ENCODE peak calls at places on chromosome 6, in five cellular contexts. P is IMR-90, K is neuronal stem cell, N is H1, J is H9. V is an unnamed sample.

GRCh38 chr6:43926644-43927524 is 156.9 kb downstream of the VEGFA start:
- DNase-seq in K (peak), J (peak), N (no peak), P (peak), V (peak)

GRCh38 chr6:164243949-164244348 is 829.4 kb downstream of the QKI start:
- DNase-seq in P (no peak), K (no peak), N (no peak), J (no peak), V (no peak)

GRCh38 chr6:105058316-105058715 is 101.4 kb downstream of the LIN28B start:
- DNase-seq in N (no peak), J (no peak), P (no peak), K (no peak), V (no peak)

GRCh38 chr6:49097116-49097515 is 365.9 kb downstream of the MMUT start:
- DNase-seq in J (no peak), K (no peak), P (no peak), N (no peak), V (no peak)

GRCh38 chr6:28282923-28283322 is 1.6 kb downstream of the PGBD1 start:
- DNase-seq in K (no peak), N (no peak), J (no peak), P (no peak), V (peak)

GRCh38 chr6:92587521-92587920 is 831.8 kb downstream of the EPHA7 start:
- DNase-seq in J (no peak), K (no peak), N (no peak), P (no peak), V (no peak)

GRCh38 chr6:157194110-157194509 is 129.2 kb downstream of the TMEM242 start:
- DNase-seq in N (no peak), P (no peak), K (no peak), J (no peak), V (no peak)

GRCh38 chr6:150102750-150103270 is 33.9 kb upstream of the ULBP3 start:
- DNase-seq in P (no peak), K (no peak), N (no peak), J (no peak), V (no peak)

GRCh38 chr6:110643175-110643574 is 166.8 kb upstream of the SLC22A16 start:
- DNase-seq in P (peak), J (no peak), K (no peak), N (no peak), V (no peak)

GRCh38 chr6:107989166-107990094 is 31.4 kb upstream of the SEC63 start:
- DNase-seq in N (no peak), J (no peak), P (no peak), K (no peak), V (no peak)

GRCh38 chr6:131807644-131808459 is at the start of gene ENPP1:
- DNase-seq in J (peak), K (peak), P (peak), N (peak), V (peak)

GRCh38 chr6:142845624-142846458 is 99.1 kb downstream of the HIVEP2 start:
- DNase-seq in J (peak), P (peak), K (peak), N (peak), V (peak)

GRCh38 chr6:103783344-103783743 is 1076.4 kb downstream of the HACE1 start:
- DNase-seq in N (no peak), J (no peak), P (no peak), K (no peak), V (no peak)

GRCh38 chr6:159259726-159260125 is 90.5 kb downstream of the FNDC1 start:
- DNase-seq in P (no peak), K (no peak), J (no peak), N (no peak), V (no peak)

GRCh38 chr6:127690092-127690491 is 113.1 kb downstream of the C6orf58 start:
- DNase-seq in P (peak), N (no peak), K (peak), J (no peak), V (peak)

GRCh38 chr6:89268776-89269175 is 46.3 kb downstream of the GABRR2 start:
- DNase-seq in K (no peak), P (no peak), N (no peak), J (no peak), V (no peak)

GRCh38 chr6:1575213-1576041 is 34.3 kb upstream of the FOXC1 start:
- DNase-seq in K (no peak), N (no peak), P (peak), J (no peak), V (peak)
- H2AK5ac ChIP-seq in K (no peak), N (no peak), P (no peak), J (no peak), V (no peak)

DNA sequence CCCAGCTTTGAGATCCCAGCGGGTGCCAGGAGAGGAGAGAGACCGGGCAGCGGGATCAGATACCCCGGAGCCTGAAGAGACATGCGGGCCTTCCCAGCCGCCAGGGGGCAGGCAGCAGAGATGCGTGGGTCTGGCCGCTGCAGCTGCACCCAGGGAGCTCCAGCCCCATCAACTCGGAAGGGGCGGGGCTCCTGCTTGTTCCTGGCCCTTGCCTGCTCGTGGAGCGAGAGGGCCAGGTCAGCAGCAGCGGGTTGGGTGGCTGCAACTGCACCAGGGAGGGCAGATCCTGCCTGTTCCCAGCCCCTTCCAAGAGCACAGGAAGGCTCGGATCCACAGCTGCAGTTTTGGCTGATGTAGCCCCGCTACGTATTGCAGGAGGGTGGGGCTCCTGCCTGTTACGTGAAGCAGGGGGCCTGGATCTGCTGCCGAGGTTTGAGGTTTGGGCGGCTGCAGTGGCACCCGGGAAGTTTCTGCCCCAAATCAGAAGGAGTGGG is 532.8 kb downstream of the RFPL4B start:
- DNase-seq in P (no peak), N (peak), K (no peak), J (peak), V (peak)
- H3K14ac ChIP-seq in P (no peak), N (no peak), K (no peak), J (peak), V (peak)

DNA sequence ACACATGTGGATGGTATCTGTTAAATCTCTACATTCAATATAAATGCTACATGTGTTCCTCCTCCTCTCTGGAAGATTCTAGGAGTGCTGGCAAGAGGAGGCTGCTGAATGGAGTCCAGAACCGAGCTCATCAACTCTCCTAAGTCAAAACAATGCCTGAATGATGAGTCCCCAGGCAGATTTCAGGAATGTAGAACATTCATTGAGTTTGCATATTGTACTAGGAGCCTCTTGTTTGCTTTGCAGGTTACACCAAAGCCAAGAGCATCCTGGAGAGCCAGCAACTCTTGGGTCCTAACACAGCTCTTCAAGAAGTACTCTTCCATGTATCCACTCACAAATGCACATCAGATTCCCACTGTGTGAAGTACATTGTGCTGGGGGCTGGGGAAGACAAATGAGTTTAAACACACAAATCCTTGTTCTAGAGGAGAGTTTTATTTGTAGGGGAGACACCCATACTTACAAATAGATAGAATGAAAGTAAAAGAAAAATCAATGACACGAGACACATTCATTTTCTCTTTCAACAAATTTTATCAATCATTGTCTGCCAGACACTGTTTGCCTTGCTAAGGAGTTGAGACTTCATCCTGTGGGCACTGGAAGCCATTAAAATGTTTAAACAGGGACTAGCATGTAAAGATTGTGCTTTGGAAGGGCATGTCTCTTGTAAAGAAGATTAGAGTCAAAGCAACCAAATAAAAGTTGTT is 117.5 kb upstream of the UST start:
- DNase-seq in J (no peak), K (no peak), N (no peak), P (peak), V (peak)
- H2BK15ac ChIP-seq in J (no peak), K (no peak), N (peak), P (no peak), V (no peak)

GRCh38 chr6:139329224-139329623 is 37.4 kb upstream of the TXLNB start:
- DNase-seq in P (no peak), K (no peak), N (no peak), J (no peak), V (no peak)

GRCh38 chr6:139327038-139327437 is 35.2 kb upstream of the TXLNB start:
- DNase-seq in N (no peak), K (no peak), J (no peak), P (no peak), V (no peak)

GRCh38 chr6:139325686-139326085 is 33.9 kb upstream of the TXLNB start:
- DNase-seq in N (no peak), J (no peak), K (no peak), P (no peak), V (no peak)

GRCh38 chr6:139325003-139325600 is 33.3 kb upstream of the TXLNB start:
- DNase-seq in K (no peak), N (no peak), J (no peak), P (no peak), V (no peak)

DNA sequence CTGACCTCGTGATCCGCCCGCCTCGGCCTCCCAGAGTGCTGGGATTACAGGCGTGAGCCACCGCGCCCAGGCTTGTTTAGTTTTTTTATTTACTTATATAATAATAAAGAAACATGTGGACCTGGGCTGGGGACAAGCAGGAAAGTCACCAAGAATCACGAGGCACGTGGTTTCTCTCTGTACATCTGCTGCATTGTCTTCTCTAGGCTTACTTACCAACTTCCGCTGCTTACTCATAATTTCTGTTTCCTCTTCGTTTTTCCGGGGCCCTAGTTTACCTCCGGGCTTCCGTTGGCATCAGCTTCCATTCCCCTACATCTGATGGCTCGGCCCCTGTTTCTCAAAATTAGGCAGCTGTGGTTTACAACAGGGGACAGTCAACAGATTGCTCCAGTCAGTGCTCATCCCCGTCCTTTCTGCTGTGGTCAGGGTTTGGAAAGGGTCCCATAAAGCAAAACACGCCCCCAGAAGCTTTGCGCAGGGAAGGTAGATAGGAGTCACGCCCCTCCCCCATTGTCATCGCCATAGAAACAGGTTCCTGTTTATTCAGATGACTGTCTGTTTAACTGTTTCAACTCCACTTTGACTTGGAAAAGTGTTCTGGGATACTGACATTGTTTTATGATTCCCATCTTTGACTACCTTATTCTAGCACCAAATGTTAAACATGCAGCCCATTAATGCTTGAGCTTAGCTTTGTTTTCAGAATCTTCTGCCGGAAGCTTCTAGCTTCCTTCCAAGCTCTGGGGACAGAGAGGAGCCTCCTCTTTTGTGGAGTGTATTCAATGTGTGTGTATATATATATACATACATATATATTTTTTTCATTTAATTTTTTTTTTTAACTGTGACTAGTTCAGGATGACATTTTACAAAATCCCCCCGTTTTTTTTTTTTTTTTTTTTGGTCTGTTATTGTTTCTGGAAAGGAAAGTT is 32.0 kb upstream of the TXLNB start:
- DNase-seq in P (peak), J (peak), K (peak), N (peak), V (peak)
- H2AK5ac ChIP-seq in P (no peak), J (no peak), K (no peak), N (no peak), V (no peak)

DNA sequence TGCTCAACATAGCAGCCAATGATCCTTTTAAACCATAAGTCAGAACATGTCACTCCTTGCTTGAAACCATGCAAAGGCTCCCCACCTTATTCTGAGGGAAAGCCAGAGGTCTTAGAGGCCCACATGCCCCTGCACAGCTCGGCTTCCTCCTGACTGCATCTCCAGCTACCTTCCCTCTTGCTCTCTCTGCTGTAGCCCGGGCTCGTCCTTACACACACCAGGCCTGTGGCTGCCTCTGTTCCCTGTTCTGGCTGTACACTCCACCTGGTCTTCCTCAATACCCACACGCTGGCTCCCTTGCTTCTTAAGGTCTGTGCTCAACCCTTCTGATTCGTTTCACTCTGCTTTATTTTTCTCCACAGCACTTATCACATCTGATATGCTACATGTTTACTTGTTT is 116.2 kb downstream of the TNFAIP3 start:
- DNase-seq in K (no peak), P (no peak), N (no peak), J (no peak), V (no peak)
- H3K14ac ChIP-seq in K (peak), P (no peak), N (no peak), J (no peak), V (no peak)

DNA sequence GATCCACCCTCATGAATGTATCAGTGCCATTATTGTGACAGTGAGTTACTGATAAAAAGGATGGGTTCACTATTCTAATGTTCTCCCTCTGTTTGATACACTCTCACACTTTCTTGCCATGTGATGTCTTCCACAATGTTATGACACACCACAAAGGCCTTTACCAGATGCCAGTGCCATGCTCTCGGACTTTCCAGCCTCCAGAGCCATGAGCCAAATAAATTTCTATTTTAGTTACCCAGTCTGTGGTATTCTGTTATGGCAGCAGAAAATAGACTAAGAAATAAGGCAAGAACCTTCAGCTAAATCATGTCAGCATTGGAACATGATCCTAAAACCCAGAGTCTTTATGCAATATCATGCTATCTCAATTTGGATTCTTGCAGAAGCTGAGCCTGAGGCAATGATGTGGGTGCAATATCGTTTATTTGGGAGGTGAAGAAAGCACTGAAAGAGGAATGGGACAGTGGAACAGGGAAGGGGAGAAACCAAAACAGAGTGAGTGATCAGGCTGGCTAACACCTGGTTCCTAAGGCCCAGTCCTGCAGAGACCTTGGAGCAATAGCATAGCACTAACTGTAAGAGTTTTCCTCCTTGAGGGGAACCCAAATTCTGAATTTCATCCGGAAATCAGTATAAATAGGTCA is 130.4 kb upstream of the LRFN2 start:
- DNase-seq in P (no peak), K (no peak), J (no peak), N (no peak), V (no peak)
- H2BK15ac ChIP-seq in P (no peak), K (no peak), J (no peak), N (no peak), V (no peak)

DNA sequence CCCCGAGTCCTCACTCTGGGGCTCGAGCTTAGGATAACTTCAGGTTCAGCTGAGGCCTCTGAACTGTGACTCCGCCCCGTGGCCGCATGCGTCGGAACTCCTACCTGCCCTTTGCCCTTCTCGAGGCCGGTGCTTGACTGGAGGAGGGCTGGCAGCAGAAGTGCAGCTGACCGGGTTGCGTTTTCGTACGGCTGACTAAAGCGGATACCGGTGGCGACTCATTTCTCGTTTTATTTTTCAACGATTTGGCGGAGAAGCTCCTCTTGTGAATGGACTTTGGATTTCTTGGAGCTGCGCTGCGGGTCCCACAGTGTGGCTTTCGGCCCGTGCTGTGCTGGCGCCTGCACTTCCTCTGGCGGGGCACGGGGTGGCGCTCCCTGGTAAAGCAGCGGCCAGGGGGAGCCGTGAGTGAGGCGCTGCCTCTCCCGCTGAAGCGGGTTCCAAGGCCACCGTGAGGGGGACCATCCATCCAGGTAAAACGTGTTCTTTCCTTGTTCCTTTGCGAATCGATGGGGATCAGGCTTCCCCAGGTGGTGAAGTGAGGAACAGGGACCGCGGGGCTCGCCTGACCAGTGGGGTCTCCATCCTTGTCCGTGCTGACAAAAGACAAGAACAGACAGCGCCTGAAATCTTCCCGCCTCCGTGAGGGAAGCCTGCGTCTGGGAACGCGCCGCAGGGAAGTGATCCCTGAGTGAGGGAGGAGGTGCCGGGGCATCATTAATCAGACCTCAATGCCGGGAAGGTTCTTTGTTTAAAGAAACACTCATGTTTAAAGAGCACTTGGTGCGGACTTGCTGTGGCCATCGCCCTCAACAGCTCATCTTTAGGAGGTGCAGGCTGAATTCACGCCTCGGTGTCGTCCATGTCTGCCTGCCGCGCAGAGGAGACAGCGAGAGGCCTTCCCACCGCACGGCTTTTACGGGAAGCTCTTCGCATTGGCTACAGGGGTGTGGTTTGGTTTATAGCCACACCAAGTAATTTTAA is 38.8 kb downstream of the ERMARD start:
- DNase-seq in N (peak), K (peak), P (peak), J (peak), V (peak)
- H2AK5ac ChIP-seq in N (no peak), K (no peak), P (no peak), J (no peak), V (no peak)

V was measured in mesenchymal stem cell.